ENCODE peak calls at places on chromosomes 5 and 9, in nine cellular contexts. W is stimulated activated CD4-positive, alpha-beta T cell treated with anti-CD3 and anti-CD28 coated beads, Interleukin-1b, Interleukin-23, amount 100 ng/mL, for 24 hours; D is progenitor cell of endocrine pancreas; H is activated naive CD4-positive, alpha-beta T cell treated with anti-CD3 and anti-CD28 coated beads, Interleukin-2, amount 50 U/mL, for 72 hours; Q is posterior cingulate gyrus; R is neural progenitor cell; Y is EL; U is Peyer's patch; K is mesenteric fat pad. E is an unnamed sample.

GRCh38 chr9:71209890-71210289 is 88.5 kb upstream of the TRPM3 start:
- DNase-seq in W (no peak), D (no peak), H (no peak), Q (no peak), R (no peak), Y (no peak), U (no peak), K (no peak), E (no peak)

GRCh38 chr5:84816160-84816559 is 431.5 kb upstream of the EDIL3 start:
- DNase-seq in W (no peak), D (no peak), H (no peak), Q (no peak), R (no peak), Y (no peak), U (no peak), K (no peak), E (no peak)

GRCh38 chr5:170301901-170302728 is 4.5 kb upstream of the LCP2 start:
- DNase-seq in W (no peak), D (no peak), H (no peak), Q (no peak), R (no peak), Y (no peak), U (no peak), K (no peak), E (no peak)

GRCh38 chr5:178590924-178591423 is 781 bp upstream of the COL23A1 start:
- DNase-seq in W (no peak), D (no peak), H (no peak), Q (no peak), R (no peak), Y (no peak), U (no peak), K (no peak), E (no peak)

GRCh38 chr9:88775037-88775471 is 216.2 kb upstream of the S1PR3 start:
- DNase-seq in W (no peak), D (no peak), H (no peak), Q (no peak), R (no peak), Y (peak; percentile 85), U (peak; percentile 51), K (no peak), E (peak; percentile 84)

GRCh38 chr9:29211681-29212589 is 1638.7 kb upstream of the C9orf72 start:
- DNase-seq in W (no peak), D (peak; percentile 79), H (no peak), Q (peak; percentile 91), R (peak; percentile 84), Y (no peak), U (no peak), K (no peak), E (no peak)

GRCh38 chr9:129415954-129416651 is 204.8 kb downstream of the C9orf50 start:
- DNase-seq in W (no peak), D (no peak), H (no peak), Q (no peak), R (no peak), Y (no peak), U (no peak), K (no peak), E (no peak)

GRCh38 chr5:60945760-60946253 is 802 bp downstream of the NDUFAF2 start:
- DNase-seq in W (peak; percentile 14), D (no peak), H (no peak), Q (peak; percentile 72), R (peak; percentile 46), Y (peak; percentile 62), U (no peak), K (no peak), E (no peak)

GRCh38 chr9:94869415-94869838 is 142.9 kb downstream of the AOPEP start:
- DNase-seq in W (no peak), D (no peak), H (no peak), Q (no peak), R (no peak), Y (peak; percentile 29), U (no peak), K (no peak), E (no peak)

GRCh38 chr5:150428106-150428876 is 15.6 kb upstream of the CD74 start:
- DNase-seq in W (no peak), D (no peak), H (no peak), Q (peak; percentile 11), R (no peak), Y (no peak), U (peak; percentile 83), K (no peak), E (no peak)

GRCh38 chr5:141564216-141564692 is 54.5 kb downstream of the DIAPH1 start:
- DNase-seq in W (peak; percentile 28), D (peak; percentile 27), H (no peak), Q (no peak), R (peak; percentile 88), Y (peak; percentile 91), U (peak; percentile 84), K (no peak), E (peak; percentile 88)

GRCh38 chr5:141574122-141574510 is 44.7 kb downstream of the DIAPH1 start:
- DNase-seq in W (no peak), D (no peak), H (no peak), Q (no peak), R (no peak), Y (no peak), U (no peak), K (no peak), E (no peak)

GRCh38 chr5:39394946-39395345 is 29.8 kb downstream of the DAB2 start:
- DNase-seq in W (no peak), D (no peak), H (no peak), Q (no peak), R (no peak), Y (peak; percentile 86), U (no peak), K (no peak), E (no peak)

GRCh38 chr9:128902351-128903078 is 18.3 kb upstream of the PHYHD1 start:
- DNase-seq in W (peak; percentile 75), D (no peak), H (peak; percentile 83), Q (peak; percentile 32), R (no peak), Y (no peak), U (peak; percentile 96), K (no peak), E (no peak)

GRCh38 chr5:168793844-168794837 is 215.0 kb upstream of the PANK3 start:
- DNase-seq in W (no peak), D (no peak), H (peak; percentile 59), Q (no peak), R (no peak), Y (peak; percentile 24), U (peak; percentile 10), K (no peak), E (peak; percentile 63)

GRCh38 chr5:56190500-56190899 is 42.6 kb downstream of the ANKRD55 start:
- DNase-seq in W (no peak), D (no peak), H (no peak), Q (no peak), R (no peak), Y (peak; percentile 91), U (peak; percentile 62), K (no peak), E (no peak)